ENCODE peak calls at places on chromosomes 3 and 15, in four cellular contexts. C, B, Z and N are unnamed samples.

GRCh38 chr3:98568402-98568801 is 25.0 kb downstream of the CPOX start:
- DNase-seq in C (no peak), B (no peak), Z (no peak), N (no peak)

GRCh38 chr3:188326968-188327367 is 173.0 kb downstream of the LPP start:
- DNase-seq in C (no peak), B (no peak), Z (no peak), N (peak)

GRCh38 chr15:38069001-38069400 is 134.6 kb downstream of the TMCO5A start:
- DNase-seq in C (peak), B (no peak), Z (peak), N (peak)

GRCh38 chr15:88646951-88647350 is 8.1 kb downstream of the ISG20 start:
- DNase-seq in C (no peak), B (no peak), Z (no peak), N (no peak)

GRCh38 chr15:70252936-70253280 is 155.2 kb upstream of the TLE3 start:
- DNase-seq in C (no peak), B (no peak), Z (no peak), N (no peak)

GRCh38 chr3:40229411-40229810 is 80.1 kb upstream of the EIF1B start:
- DNase-seq in C (no peak), B (peak), Z (no peak), N (no peak)

GRCh38 chr15:59166601-59167265 is 39.9 kb upstream of the LDHAL6B start:
- DNase-seq in C (no peak), B (no peak), Z (no peak), N (no peak)

GRCh38 chr15:92018535-92019239 is 165.2 kb downstream of the SLCO3A1 start:
- DNase-seq in C (no peak), B (no peak), Z (no peak), N (no peak)

GRCh38 chr3:120498947-120499346 is 48.2 kb upstream of the FSTL1 start:
- DNase-seq in C (peak), B (peak), Z (peak), N (peak)

GRCh38 chr3:25257026-25257425 is 171.0 kb upstream of the RARB start:
- DNase-seq in C (peak), B (no peak), Z (no peak), N (peak)

GRCh38 chr15:25182736-25183445 is 228.1 kb downstream of the SNRPN start:
- DNase-seq in C (no peak), B (no peak), Z (no peak), N (no peak)

GRCh38 chr3:39811561-39811960 is 2.2 kb downstream of the MYRIP start:
- DNase-seq in C (no peak), B (no peak), Z (no peak), N (no peak)

GRCh38 chr15:65917936-65918335 is 48.6 kb downstream of the RAB11A start:
- DNase-seq in C (no peak), B (no peak), Z (no peak), N (no peak)

GRCh38 chr15:52505141-52505540 is 23.5 kb downstream of the MYO5A start:
- DNase-seq in C (no peak), B (peak), Z (no peak), N (no peak)

GRCh38 chr15:99410477-99410876 is 155.3 kb upstream of the MEF2A start:
- DNase-seq in C (no peak), B (peak), Z (no peak), N (no peak)

GRCh38 chr3:155352900-155353490 is 59.5 kb upstream of the STRIT1 start:
- DNase-seq in C (peak), B (no peak), Z (peak), N (peak)

GRCh38 chr15:75712668-75713337 is at the start of gene CSPG4:
- DNase-seq in C (peak), B (no peak), Z (peak), N (peak)
- H3K4me3 ChIP-seq in C (peak), B (peak), Z (peak), N (peak)

DNA sequence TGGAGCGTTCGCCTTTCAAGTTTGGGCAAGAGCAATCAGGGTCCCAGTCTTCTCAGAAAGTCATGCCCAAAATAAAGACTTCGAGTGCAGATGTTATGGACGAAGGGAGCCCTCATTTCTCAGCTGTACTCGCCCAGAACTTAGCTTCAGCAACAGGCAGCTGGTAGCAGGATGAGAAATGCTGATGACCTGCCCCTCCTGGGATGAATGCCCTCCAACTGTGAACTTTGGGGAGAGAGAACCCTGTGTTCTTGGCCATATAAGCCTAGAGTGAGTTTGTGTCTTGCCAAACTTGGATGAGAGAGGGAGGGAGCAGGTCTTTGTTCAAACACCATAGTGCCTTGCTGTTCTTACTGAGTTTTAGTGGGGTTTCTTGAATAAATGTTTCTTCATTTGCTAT is 400.3 kb downstream of the LRTM1 start:
- DNase-seq in C (no peak), B (peak), Z (no peak), N (no peak)
- H3K4me3 ChIP-seq in C (no peak), B (no peak), Z (no peak), N (no peak)

DNA sequence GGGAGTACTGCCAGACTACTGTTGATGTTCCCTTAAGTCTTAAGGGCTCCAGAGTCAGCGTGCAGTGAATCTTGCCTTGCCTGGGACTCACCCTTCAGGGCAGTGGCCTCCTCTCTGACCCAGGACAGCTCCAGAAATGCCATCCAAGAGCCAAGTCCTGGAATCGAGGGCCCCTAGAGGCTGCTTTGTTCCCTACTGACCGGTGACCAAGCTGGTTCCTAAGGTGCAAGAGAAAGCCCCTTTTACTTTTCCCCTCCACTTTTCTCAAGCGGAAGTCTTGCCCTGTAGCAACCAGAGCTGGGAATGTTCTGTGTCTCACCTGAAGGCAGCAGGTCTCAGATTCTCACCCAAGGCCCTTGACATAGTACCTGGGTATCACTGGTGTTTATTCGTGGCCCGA is 238.0 kb downstream of the DOCK3 start:
- DNase-seq in C (no peak), B (no peak), Z (no peak), N (no peak)
- H3K4me3 ChIP-seq in C (no peak), B (no peak), Z (no peak), N (no peak)

DNA sequence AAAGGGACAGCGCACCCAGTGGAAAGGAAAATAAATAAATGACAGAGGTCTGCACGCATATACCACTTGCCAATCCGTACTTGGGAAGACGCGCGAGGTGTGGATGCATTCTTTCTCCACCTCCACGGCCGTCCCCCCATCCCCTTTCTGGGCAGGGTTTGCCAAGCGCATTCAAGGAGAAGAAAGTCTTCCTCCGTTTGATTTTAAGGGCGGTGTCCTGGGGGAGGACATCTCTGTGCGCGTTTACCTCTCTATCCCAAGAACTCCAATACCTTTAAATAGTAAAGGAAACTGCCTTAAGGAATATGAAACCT is 576 bp upstream of the MB21D2 start:
- DNase-seq in C (no peak), B (no peak), Z (no peak), N (no peak)
- H3K4me3 ChIP-seq in C (peak), B (peak), Z (peak), N (peak)